ENCODE peak calls at places on chromosomes 7 and 10, in six cellular contexts. One of them, this sample, is unnamed.

GRCh38 chr10:624605-625334 is 64.7 kb downstream of the DIP2C start:
- DNase-seq in HCT116: no peak
- DNase-seq in GM23338: peak; percentile 77
- DNase-seq in GM23248: peak; percentile 89
- DNase-seq in hepatocyte: peak; percentile 84
- DNase-seq in PC-3: no peak
- DNase-seq in this sample: no peak

GRCh38 chr10:33117816-33118215 is 159.8 kb upstream of the ITGB1 start:
- DNase-seq in hepatocyte: no peak
- DNase-seq in GM23248: no peak
- DNase-seq in PC-3: no peak
- DNase-seq in HCT116: no peak
- DNase-seq in GM23338: no peak
- DNase-seq in this sample: no peak

GRCh38 chr7:129370812-129371211 is 63.4 kb upstream of the STRIP2 start:
- DNase-seq in HCT116: no peak
- DNase-seq in PC-3: peak; percentile 5
- DNase-seq in GM23248: no peak
- DNase-seq in hepatocyte: peak; percentile 29
- DNase-seq in GM23338: peak; percentile 28
- DNase-seq in this sample: no peak

GRCh38 chr7:127035203-127035849 is 217.4 kb downstream of the GRM8 start:
- DNase-seq in HCT116: no peak
- DNase-seq in GM23338: no peak
- DNase-seq in hepatocyte: peak; percentile 11
- DNase-seq in PC-3: no peak
- DNase-seq in GM23248: no peak
- DNase-seq in this sample: no peak

GRCh38 chr10:57716884-57717283 is 550.8 kb downstream of the IPMK start:
- DNase-seq in GM23338: peak; percentile 52
- DNase-seq in hepatocyte: peak; percentile 25
- DNase-seq in PC-3: peak; percentile 78
- DNase-seq in GM23248: peak; percentile 50
- DNase-seq in HCT116: no peak
- DNase-seq in this sample: peak; percentile 37

GRCh38 chr7:17054836-17055235 is 173.1 kb upstream of the AGR3 start:
- DNase-seq in hepatocyte: no peak
- DNase-seq in GM23338: no peak
- DNase-seq in HCT116: no peak
- DNase-seq in GM23248: no peak
- DNase-seq in PC-3: no peak
- DNase-seq in this sample: no peak

GRCh38 chr7:112770051-112770450 is 20.1 kb downstream of the TMEM168 start:
- DNase-seq in GM23248: no peak
- DNase-seq in PC-3: peak; percentile 77
- DNase-seq in HCT116: no peak
- DNase-seq in GM23338: no peak
- DNase-seq in hepatocyte: peak; percentile 38
- DNase-seq in this sample: no peak

GRCh38 chr7:134741901-134742635 is 37.4 kb upstream of the CALD1 start:
- DNase-seq in GM23338: peak; percentile 85
- DNase-seq in hepatocyte: no peak
- DNase-seq in GM23248: peak; percentile 84
- DNase-seq in HCT116: no peak
- DNase-seq in PC-3: no peak
- DNase-seq in this sample: no peak

GRCh38 chr7:31687024-31687423 is at the start of gene PPP1R17:
- DNase-seq in GM23338: peak; percentile 79
- DNase-seq in PC-3: no peak
- DNase-seq in hepatocyte: peak; percentile 11
- DNase-seq in GM23248: no peak
- DNase-seq in HCT116: no peak
- DNase-seq in this sample: no peak

GRCh38 chr10:87639493-87639892 is 20.2 kb upstream of the PAPSS2 start:
- DNase-seq in GM23248: no peak
- DNase-seq in HCT116: no peak
- DNase-seq in GM23338: no peak
- DNase-seq in hepatocyte: no peak
- DNase-seq in PC-3: no peak
- DNase-seq in this sample: no peak

GRCh38 chr10:6009961-6010360 is 32.6 kb upstream of the IL15RA start:
- DNase-seq in PC-3: no peak
- DNase-seq in GM23338: no peak
- DNase-seq in hepatocyte: no peak
- DNase-seq in GM23248: peak; percentile 28
- DNase-seq in HCT116: no peak
- DNase-seq in this sample: no peak

GRCh38 chr10:2898509-2898860 is 168.9 kb upstream of the PFKP start:
- DNase-seq in PC-3: no peak
- DNase-seq in HCT116: no peak
- DNase-seq in GM23338: no peak
- DNase-seq in GM23248: no peak
- DNase-seq in hepatocyte: no peak
- DNase-seq in this sample: no peak

GRCh38 chr7:123729217-123729578 is 19.6 kb downstream of the WASL start:
- DNase-seq in PC-3: no peak
- DNase-seq in hepatocyte: no peak
- DNase-seq in HCT116: no peak
- DNase-seq in GM23338: no peak
- DNase-seq in GM23248: no peak
- DNase-seq in this sample: no peak

GRCh38 chr10:44958196-44958896 is 1.3 kb upstream of the RASSF4 start:
- DNase-seq in GM23248: peak; percentile 87
- DNase-seq in HCT116: no peak
- DNase-seq in hepatocyte: peak; percentile 62
- DNase-seq in PC-3: peak; percentile 51
- DNase-seq in GM23338: no peak
- DNase-seq in this sample: no peak

GRCh38 chr7:151233111-151233701 is 923 bp downstream of the CHPF2 start:
- DNase-seq in HCT116: no peak
- DNase-seq in GM23248: peak; percentile 98
- DNase-seq in hepatocyte: peak; percentile 80
- DNase-seq in PC-3: peak; percentile 76
- DNase-seq in GM23338: peak; percentile 57
- DNase-seq in this sample: peak; percentile 58

GRCh38 chr10:75532253-75532924 is 101.0 kb downstream of the LRMDA start:
- DNase-seq in GM23248: peak; percentile 89
- DNase-seq in PC-3: peak; percentile 97
- DNase-seq in hepatocyte: no peak
- DNase-seq in HCT116: no peak
- DNase-seq in GM23338: no peak
- DNase-seq in this sample: no peak

GRCh38 chr10:69769395-69769989 is 32.2 kb upstream of the COL13A1 start:
- DNase-seq in PC-3: peak; percentile 89
- DNase-seq in GM23248: peak; percentile 90
- DNase-seq in HCT116: peak; percentile 40
- DNase-seq in hepatocyte: peak; percentile 68
- DNase-seq in GM23338: peak; percentile 62
- DNase-seq in this sample: no peak

GRCh38 chr7:918441-919113 is 35.9 kb downstream of the ADAP1 start:
- DNase-seq in GM23338: no peak
- DNase-seq in GM23248: no peak
- DNase-seq in PC-3: no peak
- DNase-seq in hepatocyte: no peak
- DNase-seq in HCT116: no peak
- DNase-seq in this sample: no peak

GRCh38 chr7:128356546-128357365 is 4.7 kb downstream of the PRRT4 start:
- DNase-seq in hepatocyte: no peak
- DNase-seq in GM23338: no peak
- DNase-seq in GM23248: no peak
- DNase-seq in PC-3: no peak
- DNase-seq in HCT116: no peak
- DNase-seq in this sample: no peak

GRCh38 chr7:66640802-66641525 is 12.3 kb downstream of the KCTD7 start:
- DNase-seq in GM23338: no peak
- DNase-seq in HCT116: no peak
- DNase-seq in PC-3: no peak
- DNase-seq in GM23248: no peak
- DNase-seq in hepatocyte: peak; percentile 55
- DNase-seq in this sample: no peak

GRCh38 chr10:30396282-30396681 is 37.7 kb upstream of the MAP3K8 start:
- DNase-seq in PC-3: no peak
- DNase-seq in GM23248: no peak
- DNase-seq in GM23338: no peak
- DNase-seq in hepatocyte: no peak
- DNase-seq in HCT116: no peak
- DNase-seq in this sample: no peak

GRCh38 chr10:28343987-28344895 is 41.4 kb upstream of the MPP7 start:
- DNase-seq in GM23338: no peak
- DNase-seq in GM23248: no peak
- DNase-seq in HCT116: no peak
- DNase-seq in PC-3: no peak
- DNase-seq in hepatocyte: no peak
- DNase-seq in this sample: no peak
- H3K9me2 ChIP-seq in GM23338: peaks cover 2% of the 10 kb centered on the region
- H3K9me2 ChIP-seq in GM23248: no peaks in the 10 kb centered on the region
- H3K9me2 ChIP-seq in HCT116: no peaks in the 10 kb centered on the region
- H3K9me2 ChIP-seq in PC-3: no peaks in the 10 kb centered on the region
- H3K9me2 ChIP-seq in hepatocyte: no peaks in the 10 kb centered on the region
- H3K9me2 ChIP-seq in this sample: no peaks in the 10 kb centered on the region

GRCh38 chr7:24968165-24968564 is 11.8 kb downstream of the OSBPL3 start:
- DNase-seq in HCT116: no peak
- DNase-seq in PC-3: no peak
- DNase-seq in hepatocyte: no peak
- DNase-seq in GM23248: no peak
- DNase-seq in GM23338: no peak
- DNase-seq in this sample: no peak

GRCh38 chr7:24964177-24964576 is 15.8 kb downstream of the OSBPL3 start:
- DNase-seq in GM23338: no peak
- DNase-seq in GM23248: no peak
- DNase-seq in hepatocyte: no peak
- DNase-seq in HCT116: no peak
- DNase-seq in PC-3: no peak
- DNase-seq in this sample: no peak

GRCh38 chr7:24967696-24968095 is 12.3 kb downstream of the OSBPL3 start:
- DNase-seq in HCT116: no peak
- DNase-seq in GM23338: no peak
- DNase-seq in hepatocyte: no peak
- DNase-seq in PC-3: no peak
- DNase-seq in GM23248: no peak
- DNase-seq in this sample: peak; percentile 37

GRCh38 chr7:24965831-24966708 is 13.9 kb downstream of the OSBPL3 start:
- DNase-seq in hepatocyte: peak; percentile 13
- DNase-seq in PC-3: peak; percentile 79
- DNase-seq in GM23338: peak; percentile 31
- DNase-seq in HCT116: no peak
- DNase-seq in GM23248: no peak
- DNase-seq in this sample: peak; percentile 96

DNA sequence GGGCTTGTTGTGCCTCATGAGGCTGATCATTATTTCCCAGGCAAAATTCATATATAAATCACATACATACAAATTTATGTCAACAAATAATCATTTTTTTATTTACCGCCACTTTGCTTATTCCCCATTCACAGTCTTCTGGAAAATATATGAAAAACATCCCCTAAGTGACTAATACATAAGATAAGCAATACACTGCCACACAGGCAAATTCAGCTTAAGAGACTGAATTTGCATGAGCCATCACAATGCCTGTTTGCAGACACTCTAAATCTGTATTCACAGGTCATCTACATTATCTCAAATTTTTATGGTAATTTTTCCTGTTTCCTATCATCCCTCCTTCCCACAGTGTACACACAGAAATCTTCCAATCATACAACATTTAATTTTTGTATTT is 13.2 kb downstream of the OSBPL3 start:
- DNase-seq in PC-3: no peak
- DNase-seq in hepatocyte: no peak
- DNase-seq in GM23338: no peak
- DNase-seq in GM23248: no peak
- DNase-seq in HCT116: no peak
- DNase-seq in this sample: no peak
- H3K4me3 ChIP-seq in PC-3: no peak overlapping the region
- H3K4me3 ChIP-seq in hepatocyte: no peak overlapping the region
- H3K4me3 ChIP-seq in GM23338: no peak overlapping the region
- H3K4me3 ChIP-seq in GM23248: no peak overlapping the region
- H3K4me3 ChIP-seq in HCT116: no peak overlapping the region
- H3K4me3 ChIP-seq in this sample: peak overlapping the region; percentile 2

DNA sequence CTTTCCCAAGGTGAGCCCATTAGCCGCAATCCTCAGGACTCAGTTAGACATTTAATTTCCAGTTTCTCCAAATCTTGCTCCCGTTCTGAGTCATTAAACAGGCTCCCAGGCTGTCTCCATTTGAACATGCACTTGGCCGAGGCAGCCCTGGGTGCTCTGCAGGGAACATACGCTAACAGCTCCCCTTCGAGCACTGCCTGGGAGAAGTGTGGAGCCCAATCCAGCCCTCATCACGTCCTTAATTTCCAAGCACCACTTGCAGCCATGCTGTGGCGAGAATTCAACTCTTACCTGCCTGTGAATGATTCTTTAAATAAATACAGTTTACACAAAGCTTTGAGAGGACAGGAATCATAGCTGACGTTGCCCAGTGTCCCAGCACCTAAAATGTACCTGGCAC is 218.2 kb downstream of the CCSER2 start:
- DNase-seq in hepatocyte: no peak
- DNase-seq in GM23338: no peak
- DNase-seq in GM23248: no peak
- DNase-seq in PC-3: no peak
- DNase-seq in HCT116: no peak
- DNase-seq in this sample: no peak
- H3K9me2 ChIP-seq in hepatocyte: no peaks in the 10 kb centered on the region
- H3K9me2 ChIP-seq in GM23338: no peaks in the 10 kb centered on the region
- H3K9me2 ChIP-seq in GM23248: no peaks in the 10 kb centered on the region
- H3K9me2 ChIP-seq in PC-3: no peaks in the 10 kb centered on the region
- H3K9me2 ChIP-seq in HCT116: no peaks in the 10 kb centered on the region
- H3K9me2 ChIP-seq in this sample: no peaks in the 10 kb centered on the region

GRCh38 chr10:104303594-104304178 is 34.6 kb downstream of the ITPRIP start:
- DNase-seq in GM23338: no peak
- DNase-seq in HCT116: no peak
- DNase-seq in PC-3: no peak
- DNase-seq in hepatocyte: no peak
- DNase-seq in GM23248: no peak
- DNase-seq in this sample: no peak

GRCh38 chr10:104304346-104304745 is 33.9 kb downstream of the ITPRIP start:
- DNase-seq in GM23248: no peak
- DNase-seq in HCT116: no peak
- DNase-seq in hepatocyte: no peak
- DNase-seq in PC-3: no peak
- DNase-seq in GM23338: no peak
- DNase-seq in this sample: no peak

GRCh38 chr10:104306897-104307296 is 31.4 kb downstream of the ITPRIP start:
- DNase-seq in GM23248: no peak
- DNase-seq in HCT116: no peak
- DNase-seq in hepatocyte: no peak
- DNase-seq in PC-3: no peak
- DNase-seq in GM23338: peak; percentile 65
- DNase-seq in this sample: no peak

GRCh38 chr10:104301907-104302690 is 33.1 kb downstream of the GSTO2 start:
- DNase-seq in hepatocyte: no peak
- DNase-seq in PC-3: no peak
- DNase-seq in GM23248: peak; percentile 57
- DNase-seq in GM23338: no peak
- DNase-seq in HCT116: no peak
- DNase-seq in this sample: no peak

DNA sequence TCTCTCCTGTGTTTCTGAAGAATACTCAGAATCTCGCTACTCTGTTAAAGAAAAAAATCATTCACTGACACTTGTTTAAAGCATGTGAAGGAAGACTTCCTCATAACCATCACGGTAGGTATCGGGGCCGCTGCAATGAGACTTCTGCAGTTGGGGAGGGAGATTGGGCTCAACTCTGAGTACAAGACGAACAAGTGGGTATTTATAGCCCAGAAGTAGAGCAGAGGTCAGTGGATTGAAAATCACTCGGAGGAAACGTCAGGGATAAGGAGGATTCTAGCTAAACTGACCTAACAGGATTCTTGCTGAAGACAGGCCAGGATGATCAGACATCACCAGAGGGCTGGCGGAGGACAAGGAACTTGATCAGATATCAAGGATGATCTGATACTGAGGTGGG is 33.3 kb downstream of the ITPRIP start:
- DNase-seq in PC-3: peak; percentile 53
- DNase-seq in GM23248: no peak
- DNase-seq in GM23338: no peak
- DNase-seq in HCT116: no peak
- DNase-seq in hepatocyte: no peak
- DNase-seq in this sample: no peak
- H3K4me3 ChIP-seq in PC-3: no peak overlapping the region
- H3K4me3 ChIP-seq in GM23248: no peak overlapping the region
- H3K4me3 ChIP-seq in GM23338: no peak overlapping the region
- H3K4me3 ChIP-seq in HCT116: no peak overlapping the region
- H3K4me3 ChIP-seq in hepatocyte: no peak overlapping the region
- H3K4me3 ChIP-seq in this sample: no peak overlapping the region

This sample was measured in MM.1S.